ENCODE peak calls at places on chromosomes 1 and 21, in eight cellular contexts. C, W, U, I, Z, J, F and O are unnamed samples.

GRCh38 chr1:25011966-25012625 is 82.0 kb upstream of the RUNX3 start:
- DNase-seq in Z (no peak), I (no peak), C (no peak), F (no peak), J (no peak), W (no peak), U (peak), O (no peak)

GRCh38 chr1:240362826-240363225 is 249.1 kb downstream of the GREM2 start:
- DNase-seq in I (no peak), F (no peak), J (no peak), U (no peak), W (no peak), C (no peak), Z (no peak), O (no peak)

GRCh38 chr1:36436820-36437219 is 13.4 kb downstream of the OSCP1 start:
- DNase-seq in F (no peak), I (peak), C (no peak), J (no peak), U (peak), W (no peak), Z (no peak), O (no peak)

GRCh38 chr1:27332536-27333281 is 9.1 kb upstream of the SYTL1 start:
- DNase-seq in W (no peak), J (peak), C (peak), U (no peak), I (no peak), Z (no peak), F (peak), O (no peak)

GRCh38 chr1:201411292-201411691 is 10.2 kb downstream of the TNNI1 start:
- DNase-seq in W (no peak), Z (no peak), F (no peak), U (no peak), I (no peak), J (no peak), C (no peak), O (no peak)

GRCh38 chr1:22866868-22867267 is 105.8 kb downstream of the LACTBL1 start:
- DNase-seq in F (no peak), U (no peak), Z (no peak), I (no peak), W (no peak), C (no peak), J (no peak), O (no peak)

GRCh38 chr21:36551731-36552457 is 72.0 kb upstream of the CLDN14 start:
- DNase-seq in W (no peak), I (no peak), F (no peak), C (no peak), Z (no peak), U (no peak), J (no peak), O (peak)

GRCh38 chr1:84164156-84164555 is 20.1 kb downstream of the PRKACB start:
- DNase-seq in W (no peak), F (no peak), J (no peak), I (no peak), C (no peak), Z (peak), U (no peak), O (no peak)

GRCh38 chr1:164695956-164696665 is 137.1 kb downstream of the PBX1 start:
- DNase-seq in C (no peak), J (no peak), W (no peak), F (no peak), U (no peak), I (no peak), Z (no peak), O (no peak)
- H3K27ac ChIP-seq in C (no peak), J (no peak), W (no peak), F (no peak), U (no peak), I (no peak), Z (no peak), O (no peak)

DNA sequence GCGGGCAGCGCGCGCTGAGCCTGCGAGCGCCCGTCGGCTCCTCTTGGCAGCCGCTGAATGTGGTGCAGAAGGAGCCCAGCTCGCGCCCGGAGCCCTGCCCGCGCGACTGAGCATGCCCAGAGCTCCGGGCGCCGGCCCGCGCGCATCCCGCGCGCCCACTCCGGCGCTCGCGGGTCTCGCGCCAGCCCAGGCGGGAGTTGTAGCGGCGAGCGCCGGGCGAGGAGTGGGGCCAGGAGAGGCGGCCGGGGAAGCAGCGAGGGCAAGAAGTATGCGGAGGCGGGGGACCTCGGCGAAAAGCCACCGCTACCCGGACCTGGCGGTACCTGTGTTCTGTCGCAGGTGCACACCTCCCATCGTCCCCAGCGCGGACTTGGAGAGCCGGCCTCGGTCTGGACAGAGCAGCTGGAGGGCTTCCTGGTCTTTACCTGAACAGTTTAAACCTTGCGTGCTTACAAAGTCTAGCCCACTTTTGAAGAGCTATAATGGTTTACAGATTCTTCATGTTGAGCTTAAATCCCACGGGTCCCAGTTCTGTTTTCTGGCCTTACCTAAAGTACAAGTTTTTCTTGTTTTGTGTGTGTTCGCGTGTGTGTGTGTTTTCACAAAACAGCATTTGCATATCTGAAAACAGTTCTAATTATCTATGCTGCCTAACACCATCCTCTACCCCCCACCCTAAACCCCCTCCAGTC is at the start of gene DDAH1:
- DNase-seq in F (peak), W (no peak), Z (no peak), I (peak), J (peak), U (peak), C (no peak), O (no peak)
- TF ChIP-seq POLR2AphosphoS5 in F (no peak), W (no peak), Z (peak), I (peak), J (no peak), U (peak), C (no peak), O (no peak)

DNA sequence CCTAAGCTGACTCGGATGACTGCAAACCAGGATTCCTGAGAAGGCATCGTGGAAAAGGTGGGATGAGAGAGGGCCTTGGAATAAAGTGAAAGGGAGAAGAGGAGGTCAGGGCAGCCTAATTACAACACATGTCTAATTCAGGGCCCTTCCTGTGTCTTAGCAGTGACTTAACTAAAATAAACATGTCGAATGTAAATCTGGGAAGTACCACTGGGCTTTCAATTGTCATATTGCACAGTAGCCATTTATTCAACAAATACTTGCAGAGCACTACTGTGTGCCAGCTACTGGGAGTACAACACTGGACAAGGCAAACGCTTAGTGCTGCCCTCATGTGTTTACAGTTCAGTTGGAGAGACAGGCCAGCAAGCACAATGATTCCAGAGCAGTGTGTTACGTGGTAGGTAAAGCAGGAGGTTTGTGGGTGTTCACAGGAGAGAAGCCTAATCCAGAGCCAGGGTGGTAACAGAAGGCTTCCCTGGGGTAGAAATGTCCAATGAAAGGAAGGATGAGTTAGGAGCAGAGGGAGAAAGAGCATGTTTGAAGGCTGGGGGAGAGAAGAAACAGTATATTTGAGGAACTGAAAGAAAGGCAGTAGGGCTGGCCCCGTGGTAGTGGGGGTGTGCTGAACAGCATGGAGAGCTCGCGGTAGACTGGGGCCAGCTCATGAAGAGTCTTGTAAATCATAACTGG is 38.0 kb upstream of the RASAL2 start:
- DNase-seq in U (peak), I (peak), C (peak), J (no peak), W (peak), F (no peak), Z (peak), O (no peak)
- TF ChIP-seq REST in U (no peak), I (no peak), C (no peak), J (no peak), W (no peak), F (no peak), Z (no peak), O (peak)

DNA sequence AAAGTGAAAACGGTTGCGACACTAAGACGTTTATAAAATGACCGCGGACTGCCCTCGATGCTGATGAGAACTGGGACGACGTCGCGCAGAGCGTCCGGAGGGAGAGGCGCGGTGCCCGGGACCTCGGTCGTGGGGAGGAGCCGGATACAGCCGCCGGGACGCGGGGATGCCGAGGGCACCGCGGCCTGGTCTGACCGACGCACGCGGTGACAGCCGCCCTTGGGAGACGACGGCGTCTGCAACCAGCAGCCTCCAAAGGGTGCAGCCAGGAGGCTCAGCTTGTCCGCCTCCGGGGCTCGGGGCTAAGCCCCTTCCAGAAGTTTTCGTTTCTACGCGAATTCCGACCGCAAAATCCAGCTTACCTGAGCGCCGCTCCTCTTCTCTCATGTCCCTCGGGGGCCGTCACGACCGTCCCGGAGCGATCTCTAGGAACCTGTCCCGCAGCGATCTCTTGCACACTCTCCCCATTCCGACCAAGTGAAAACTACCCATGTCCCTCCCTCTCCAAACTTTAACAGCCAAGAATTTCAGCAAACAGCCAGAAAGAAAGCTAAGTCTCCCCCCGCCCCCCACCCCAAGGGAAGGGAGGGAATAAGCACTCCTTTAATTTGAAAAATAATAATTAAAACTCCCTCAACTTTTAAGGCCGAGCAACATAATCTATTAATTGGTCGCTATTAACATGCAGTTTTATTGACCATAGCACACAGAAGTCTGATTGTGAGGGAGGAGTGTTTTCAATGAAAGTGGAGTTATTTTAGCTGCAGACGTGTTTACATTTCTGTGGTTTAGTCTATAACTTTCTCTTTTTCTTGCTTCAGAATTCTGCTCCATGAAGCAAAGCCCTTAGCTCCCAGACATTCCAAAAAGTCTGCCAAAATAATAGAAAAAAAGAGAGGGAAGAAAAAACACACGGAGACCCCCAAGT is 144.2 kb upstream of the ETS2 start:
- DNase-seq in U (no peak), I (no peak), Z (no peak), F (peak), W (no peak), J (peak), C (no peak), O (peak)
- H3K27ac ChIP-seq in U (no peak), I (no peak), Z (no peak), F (no peak), W (no peak), J (no peak), C (no peak), O (no peak)

GRCh38 chr1:47332779-47333577 is 612 bp upstream of the CMPK1 start:
- DNase-seq in W (no peak), J (no peak), C (peak), U (no peak), Z (no peak), I (no peak), F (no peak), O (no peak)

GRCh38 chr1:47333922-47334764 is 553 bp downstream of the CMPK1 start:
- DNase-seq in U (peak), Z (peak), W (no peak), C (peak), F (peak), I (peak), J (peak), O (peak)

GRCh38 chr1:47331875-47332274 is 1.7 kb upstream of the CMPK1 start:
- DNase-seq in C (no peak), F (no peak), W (no peak), U (no peak), Z (no peak), J (no peak), I (no peak), O (no peak)

GRCh38 chr1:47334765-47335435 is 1.3 kb downstream of the CMPK1 start:
- DNase-seq in W (peak), U (peak), J (peak), Z (no peak), C (no peak), I (no peak), F (no peak), O (no peak)

GRCh38 chr1:47333578-47333921 is at the start of gene CMPK1:
- DNase-seq in I (peak), U (peak), C (peak), F (peak), W (peak), Z (no peak), J (peak), O (peak)
- TF ChIP-seq POLR2AphosphoS5 in I (peak), U (peak), C (peak), F (peak), W (peak), Z (peak), J (peak), O (peak)

GRCh38 chr21:39348355-39349210 is at the start of gene HMGN1:
- DNase-seq in J (peak), F (peak), I (no peak), C (peak), Z (no peak), W (peak), U (peak), O (peak)

GRCh38 chr21:39348040-39348354 is 891 bp downstream of the HMGN1 start:
- DNase-seq in F (no peak), W (no peak), J (no peak), U (no peak), Z (no peak), C (no peak), I (no peak), O (no peak)

GRCh38 chr21:39349211-39350093 is 564 bp upstream of the HMGN1 start:
- DNase-seq in J (peak), F (peak), I (peak), W (peak), Z (peak), U (peak), C (peak), O (peak)

GRCh38 chr21:39346671-39347327 is 2.1 kb downstream of the HMGN1 start:
- DNase-seq in Z (no peak), I (no peak), U (no peak), C (no peak), W (no peak), F (no peak), J (no peak), O (no peak)

DNA sequence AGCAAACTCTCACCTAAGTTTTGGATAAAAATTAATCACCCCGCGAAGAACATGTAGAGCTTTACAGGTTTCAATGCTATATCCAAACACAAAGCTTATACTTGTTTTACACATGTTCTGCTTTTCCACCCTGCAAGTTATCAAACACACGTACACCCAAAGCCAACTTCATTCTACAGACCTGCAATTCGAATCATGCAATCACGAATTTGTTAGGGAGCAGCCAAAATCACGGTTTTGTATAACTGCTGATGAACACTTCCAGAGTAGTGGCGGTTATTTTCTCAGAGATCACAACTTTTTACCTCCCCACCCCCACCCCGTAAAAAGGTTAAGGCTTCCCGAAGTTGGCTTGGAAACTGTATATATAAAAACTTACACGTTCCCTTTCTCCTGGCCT is 1.4 kb downstream of the HMGN1 start:
- DNase-seq in Z (no peak), J (no peak), W (no peak), I (no peak), F (no peak), U (no peak), C (peak), O (peak)
- TF ChIP-seq REST in Z (no peak), J (no peak), W (no peak), I (no peak), F (no peak), U (no peak), C (no peak), O (no peak)

GRCh38 chr21:34864370-34865209 is 184.5 kb downstream of the RUNX1 start:
- DNase-seq in I (no peak), Z (no peak), W (no peak), F (no peak), U (no peak), C (no peak), J (no peak), O (no peak)
- H3K27ac ChIP-seq in I (peak), Z (no peak), W (peak), F (no peak), U (no peak), C (no peak), J (no peak), O (no peak)

GRCh38 chr1:167770127-167770526 is 48.3 kb downstream of the MPZL1 start:
- DNase-seq in I (no peak), J (peak), Z (no peak), U (no peak), C (peak), W (no peak), F (no peak), O (no peak)
- TF ChIP-seq POLR2AphosphoS5 in I (no peak), J (no peak), Z (no peak), U (no peak), C (no peak), W (no peak), F (no peak), O (no peak)